ENCODE peak calls at places on chromosome 17, in four cellular contexts. One of them, this sample, is unnamed.

GRCh38 chr17:2396568-2397246 is 4.2 kb downstream of the MNT start:
- DNase-seq in GDM1: peak
- DNase-seq in NCI-H460: peak
- DNase-seq in iPS DF 6.9: peak
- DNase-seq in this sample: no peak

GRCh38 chr17:44007346-44008204 is 3.2 kb downstream of the NAGS start:
- DNase-seq in iPS DF 6.9: no peak
- DNase-seq in GDM1: no peak
- DNase-seq in NCI-H460: no peak
- DNase-seq in this sample: no peak

GRCh38 chr17:57084361-57084801 is 665 bp upstream of the AKAP1 start:
- DNase-seq in GDM1: no peak
- DNase-seq in NCI-H460: no peak
- DNase-seq in iPS DF 6.9: no peak
- DNase-seq in this sample: no peak

GRCh38 chr17:67246398-67246647 is 1.3 kb upstream of the HELZ start:
- DNase-seq in NCI-H460: no peak
- DNase-seq in GDM1: no peak
- DNase-seq in iPS DF 6.9: no peak
- DNase-seq in this sample: no peak

GRCh38 chr17:13776027-13776551 is 174.4 kb upstream of the HS3ST3A1 start:
- DNase-seq in NCI-H460: no peak
- DNase-seq in GDM1: no peak
- DNase-seq in iPS DF 6.9: no peak
- DNase-seq in this sample: no peak

GRCh38 chr17:41848788-41849187 is 11.2 kb downstream of the KLHL10 start:
- DNase-seq in NCI-H460: no peak
- DNase-seq in GDM1: no peak
- DNase-seq in iPS DF 6.9: no peak
- DNase-seq in this sample: no peak

GRCh38 chr17:7922499-7923289 is 6.6 kb upstream of the RNF227 start:
- DNase-seq in iPS DF 6.9: no peak
- DNase-seq in NCI-H460: peak
- DNase-seq in GDM1: no peak
- DNase-seq in this sample: peak

GRCh38 chr17:21218101-21218500 is 4.1 kb upstream of the TMEM11 start:
- DNase-seq in iPS DF 6.9: no peak
- DNase-seq in NCI-H460: no peak
- DNase-seq in GDM1: no peak
- DNase-seq in this sample: no peak

GRCh38 chr17:27481327-27481726 is 25.1 kb downstream of the KSR1 start:
- DNase-seq in NCI-H460: no peak
- DNase-seq in GDM1: peak
- DNase-seq in iPS DF 6.9: no peak
- DNase-seq in this sample: peak

GRCh38 chr17:67559381-67559966 is 158.3 kb upstream of the NOL11 start:
- DNase-seq in iPS DF 6.9: no peak
- DNase-seq in GDM1: no peak
- DNase-seq in NCI-H460: no peak
- DNase-seq in this sample: no peak

GRCh38 chr17:67594115-67594878 is 123.4 kb upstream of the NOL11 start:
- DNase-seq in GDM1: no peak
- DNase-seq in iPS DF 6.9: no peak
- DNase-seq in NCI-H460: no peak
- DNase-seq in this sample: no peak

GRCh38 chr17:45813051-45813731 is 29.1 kb downstream of the CRHR1 start:
- DNase-seq in iPS DF 6.9: peak
- DNase-seq in NCI-H460: no peak
- DNase-seq in GDM1: no peak
- DNase-seq in this sample: no peak

GRCh38 chr17:48497103-48497502 is 33.7 kb downstream of the HOXB1 start:
- DNase-seq in GDM1: no peak
- DNase-seq in NCI-H460: no peak
- DNase-seq in iPS DF 6.9: no peak
- DNase-seq in this sample: no peak

GRCh38 chr17:1040216-1040600 is 43.3 kb downstream of the TIMM22 start:
- DNase-seq in NCI-H460: no peak
- DNase-seq in iPS DF 6.9: no peak
- DNase-seq in GDM1: no peak
- DNase-seq in this sample: no peak

GRCh38 chr17:75873587-75874322 is 4.6 kb downstream of the TRIM47 start:
- DNase-seq in iPS DF 6.9: no peak
- DNase-seq in NCI-H460: no peak
- DNase-seq in GDM1: no peak
- DNase-seq in this sample: no peak